ENCODE peak calls at places on chromosomes 2 and 18, in nine cellular contexts. One of them, this sample, is unnamed.

GRCh38 chr2:183244300-183244849 is 120.1 kb downstream of the NUP35 start:
- DNase-seq in H54: no peak
- DNase-seq in HFFc6: no peak
- DNase-seq in SK-N-SH: no peak
- DNase-seq in NCI-H2171: peak
- DNase-seq in AG09309: no peak
- DNase-seq in activated CD8-positive, alpha-beta T cell treated with anti-CD3 and anti-CD28 coated beads, Interleukin-2, amount 10 ng/mL, durations not matched to agents 7 days and 5 days: no peak
- DNase-seq in fibroblast of mammary gland: no peak
- DNase-seq in cerebellar cortex: peak
- DNase-seq in this sample: no peak

GRCh38 chr2:112229365-112229764 is 25.5 kb downstream of the ZC3H8 start:
- DNase-seq in H54: no peak
- DNase-seq in HFFc6: no peak
- DNase-seq in SK-N-SH: no peak
- DNase-seq in NCI-H2171: peak
- DNase-seq in AG09309: no peak
- DNase-seq in activated CD8-positive, alpha-beta T cell treated with anti-CD3 and anti-CD28 coated beads, Interleukin-2, amount 10 ng/mL, durations not matched to agents 7 days and 5 days: no peak
- DNase-seq in fibroblast of mammary gland: peak
- DNase-seq in cerebellar cortex: no peak
- DNase-seq in this sample: peak

GRCh38 chr18:43563780-43564179 is 286.5 kb upstream of the SYT4 start:
- DNase-seq in H54: no peak
- DNase-seq in HFFc6: peak
- DNase-seq in SK-N-SH: peak
- DNase-seq in NCI-H2171: peak
- DNase-seq in AG09309: peak
- DNase-seq in activated CD8-positive, alpha-beta T cell treated with anti-CD3 and anti-CD28 coated beads, Interleukin-2, amount 10 ng/mL, durations not matched to agents 7 days and 5 days: no peak
- DNase-seq in fibroblast of mammary gland: peak
- DNase-seq in cerebellar cortex: peak
- DNase-seq in this sample: peak

GRCh38 chr2:77484026-77484425 is 38.1 kb downstream of the LRRTM4 start:
- DNase-seq in H54: no peak
- DNase-seq in HFFc6: no peak
- DNase-seq in SK-N-SH: no peak
- DNase-seq in NCI-H2171: no peak
- DNase-seq in AG09309: no peak
- DNase-seq in activated CD8-positive, alpha-beta T cell treated with anti-CD3 and anti-CD28 coated beads, Interleukin-2, amount 10 ng/mL, durations not matched to agents 7 days and 5 days: no peak
- DNase-seq in fibroblast of mammary gland: no peak
- DNase-seq in cerebellar cortex: no peak
- DNase-seq in this sample: no peak

GRCh38 chr2:152328013-152328412 is 7.0 kb upstream of the FMNL2 start:
- DNase-seq in H54: no peak
- DNase-seq in HFFc6: no peak
- DNase-seq in SK-N-SH: no peak
- DNase-seq in NCI-H2171: no peak
- DNase-seq in AG09309: no peak
- DNase-seq in activated CD8-positive, alpha-beta T cell treated with anti-CD3 and anti-CD28 coated beads, Interleukin-2, amount 10 ng/mL, durations not matched to agents 7 days and 5 days: no peak
- DNase-seq in fibroblast of mammary gland: no peak
- DNase-seq in cerebellar cortex: no peak
- DNase-seq in this sample: no peak

GRCh38 chr2:201860541-201861154 is 54.3 kb downstream of the CDK15 start:
- DNase-seq in H54: peak
- DNase-seq in HFFc6: peak
- DNase-seq in SK-N-SH: peak
- DNase-seq in NCI-H2171: peak
- DNase-seq in AG09309: no peak
- DNase-seq in activated CD8-positive, alpha-beta T cell treated with anti-CD3 and anti-CD28 coated beads, Interleukin-2, amount 10 ng/mL, durations not matched to agents 7 days and 5 days: peak
- DNase-seq in fibroblast of mammary gland: peak
- DNase-seq in cerebellar cortex: peak
- DNase-seq in this sample: peak

GRCh38 chr18:22789600-22789999 is 143.5 kb upstream of the RBBP8 start:
- DNase-seq in H54: no peak
- DNase-seq in HFFc6: no peak
- DNase-seq in SK-N-SH: no peak
- DNase-seq in NCI-H2171: no peak
- DNase-seq in AG09309: no peak
- DNase-seq in activated CD8-positive, alpha-beta T cell treated with anti-CD3 and anti-CD28 coated beads, Interleukin-2, amount 10 ng/mL, durations not matched to agents 7 days and 5 days: no peak
- DNase-seq in fibroblast of mammary gland: no peak
- DNase-seq in cerebellar cortex: no peak
- DNase-seq in this sample: no peak

GRCh38 chr2:144943293-144943941 is 423.5 kb upstream of the ZEB2 start:
- DNase-seq in H54: no peak
- DNase-seq in HFFc6: no peak
- DNase-seq in SK-N-SH: no peak
- DNase-seq in NCI-H2171: no peak
- DNase-seq in AG09309: no peak
- DNase-seq in activated CD8-positive, alpha-beta T cell treated with anti-CD3 and anti-CD28 coated beads, Interleukin-2, amount 10 ng/mL, durations not matched to agents 7 days and 5 days: no peak
- DNase-seq in fibroblast of mammary gland: no peak
- DNase-seq in cerebellar cortex: no peak
- DNase-seq in this sample: no peak

GRCh38 chr2:49369650-49370049 is 215.3 kb upstream of the FSHR start:
- DNase-seq in H54: no peak
- DNase-seq in HFFc6: no peak
- DNase-seq in SK-N-SH: no peak
- DNase-seq in NCI-H2171: no peak
- DNase-seq in AG09309: no peak
- DNase-seq in activated CD8-positive, alpha-beta T cell treated with anti-CD3 and anti-CD28 coated beads, Interleukin-2, amount 10 ng/mL, durations not matched to agents 7 days and 5 days: no peak
- DNase-seq in fibroblast of mammary gland: no peak
- DNase-seq in cerebellar cortex: no peak
- DNase-seq in this sample: no peak

GRCh38 chr2:176130153-176130916 is 830 bp downstream of the HOXD8 start:
- DNase-seq in H54: peak
- DNase-seq in HFFc6: no peak
- DNase-seq in SK-N-SH: peak
- DNase-seq in NCI-H2171: peak
- DNase-seq in AG09309: no peak
- DNase-seq in activated CD8-positive, alpha-beta T cell treated with anti-CD3 and anti-CD28 coated beads, Interleukin-2, amount 10 ng/mL, durations not matched to agents 7 days and 5 days: no peak
- DNase-seq in fibroblast of mammary gland: peak
- DNase-seq in cerebellar cortex: no peak
- DNase-seq in this sample: no peak

GRCh38 chr2:218295029-218295428 is 2.7 kb upstream of the TMBIM1 start:
- DNase-seq in H54: no peak
- DNase-seq in HFFc6: no peak
- DNase-seq in SK-N-SH: no peak
- DNase-seq in NCI-H2171: no peak
- DNase-seq in AG09309: no peak
- DNase-seq in activated CD8-positive, alpha-beta T cell treated with anti-CD3 and anti-CD28 coated beads, Interleukin-2, amount 10 ng/mL, durations not matched to agents 7 days and 5 days: no peak
- DNase-seq in fibroblast of mammary gland: no peak
- DNase-seq in cerebellar cortex: no peak
- DNase-seq in this sample: no peak

GRCh38 chr2:46909771-46910419 is 5.7 kb downstream of the MCFD2 start:
- DNase-seq in H54: peak
- DNase-seq in HFFc6: peak
- DNase-seq in SK-N-SH: no peak
- DNase-seq in NCI-H2171: no peak
- DNase-seq in AG09309: no peak
- DNase-seq in activated CD8-positive, alpha-beta T cell treated with anti-CD3 and anti-CD28 coated beads, Interleukin-2, amount 10 ng/mL, durations not matched to agents 7 days and 5 days: peak
- DNase-seq in fibroblast of mammary gland: peak
- DNase-seq in cerebellar cortex: no peak
- DNase-seq in this sample: no peak

GRCh38 chr2:16508061-16508851 is 157.4 kb downstream of the CYRIA start:
- DNase-seq in H54: no peak
- DNase-seq in HFFc6: no peak
- DNase-seq in SK-N-SH: peak
- DNase-seq in NCI-H2171: peak
- DNase-seq in AG09309: no peak
- DNase-seq in activated CD8-positive, alpha-beta T cell treated with anti-CD3 and anti-CD28 coated beads, Interleukin-2, amount 10 ng/mL, durations not matched to agents 7 days and 5 days: no peak
- DNase-seq in fibroblast of mammary gland: no peak
- DNase-seq in cerebellar cortex: peak
- DNase-seq in this sample: peak

GRCh38 chr2:233535276-233535675 is 31.3 kb downstream of the USP40 start:
- DNase-seq in H54: no peak
- DNase-seq in HFFc6: no peak
- DNase-seq in SK-N-SH: no peak
- DNase-seq in NCI-H2171: no peak
- DNase-seq in AG09309: no peak
- DNase-seq in activated CD8-positive, alpha-beta T cell treated with anti-CD3 and anti-CD28 coated beads, Interleukin-2, amount 10 ng/mL, durations not matched to agents 7 days and 5 days: no peak
- DNase-seq in fibroblast of mammary gland: no peak
- DNase-seq in cerebellar cortex: no peak
- DNase-seq in this sample: no peak

GRCh38 chr2:154537024-154537423 is 161.5 kb upstream of the KCNJ3 start:
- DNase-seq in H54: no peak
- DNase-seq in HFFc6: no peak
- DNase-seq in SK-N-SH: no peak
- DNase-seq in NCI-H2171: no peak
- DNase-seq in AG09309: no peak
- DNase-seq in activated CD8-positive, alpha-beta T cell treated with anti-CD3 and anti-CD28 coated beads, Interleukin-2, amount 10 ng/mL, durations not matched to agents 7 days and 5 days: no peak
- DNase-seq in fibroblast of mammary gland: no peak
- DNase-seq in cerebellar cortex: no peak
- DNase-seq in this sample: no peak